ENCODE peak calls at places on chromosome 15, in eight cellular contexts. I, Y, V, F, Q, X, B and W are unnamed samples.

GRCh38 chr15:45703670-45704328 is 69.0 kb downstream of the SQOR start:
- DNase-seq in I (no peak), Y (no peak), V (no peak), F (no peak), Q (peak), X (peak), B (no peak), W (no peak)

GRCh38 chr15:66405007-66405406 is 18.3 kb downstream of the MAP2K1 start:
- DNase-seq in I (no peak), Y (no peak), V (no peak), F (no peak), Q (no peak), X (no peak), B (peak), W (no peak)

GRCh38 chr15:81126887-81127286 is 7.2 kb upstream of the CFAP161 start:
- DNase-seq in I (no peak), Y (no peak), V (peak), F (no peak), Q (no peak), X (no peak), B (peak), W (no peak)

GRCh38 chr15:47708116-47708515 is 9.2 kb upstream of the SEMA6D start:
- DNase-seq in I (no peak), Y (no peak), V (no peak), F (no peak), Q (no peak), X (no peak), B (no peak), W (no peak)

GRCh38 chr15:80003171-80003570 is 32.2 kb upstream of the BCL2A1 start:
- DNase-seq in I (no peak), Y (no peak), V (no peak), F (no peak), Q (no peak), X (peak), B (no peak), W (no peak)

GRCh38 chr15:75577401-75578205 is 1.5 kb downstream of the PTPN9 start:
- DNase-seq in I (no peak), Y (no peak), V (peak), F (peak), Q (peak), X (no peak), B (peak), W (no peak)

GRCh38 chr15:70079831-70080230 is 17.9 kb downstream of the TLE3 start:
- DNase-seq in I (no peak), Y (no peak), V (no peak), F (no peak), Q (no peak), X (no peak), B (no peak), W (no peak)

GRCh38 chr15:42444415-42445063 is 46.4 kb downstream of the ZNF106 start:
- DNase-seq in I (no peak), Y (no peak), V (no peak), F (no peak), Q (peak), X (peak), B (no peak), W (peak)

GRCh38 chr15:40792394-40792793 is 14.5 kb upstream of the ZFYVE19 start:
- DNase-seq in I (no peak), Y (no peak), V (no peak), F (no peak), Q (no peak), X (no peak), B (no peak), W (no peak)

GRCh38 chr15:76376029-76376428 is 39.5 kb downstream of the ISL2 start:
- DNase-seq in I (no peak), Y (no peak), V (no peak), F (no peak), Q (no peak), X (peak), B (no peak), W (no peak)

GRCh38 chr15:50236433-50236832 is 29.1 kb downstream of the HDC start:
- DNase-seq in I (no peak), Y (no peak), V (no peak), F (no peak), Q (no peak), X (no peak), B (no peak), W (no peak)

GRCh38 chr15:70293606-70294470 is 196.1 kb upstream of the TLE3 start:
- DNase-seq in I (no peak), Y (no peak), V (no peak), F (no peak), Q (no peak), X (no peak), B (no peak), W (no peak)

GRCh38 chr15:95439812-95440380 is 890.6 kb upstream of the NR2F2 start:
- DNase-seq in I (no peak), Y (no peak), V (peak), F (no peak), Q (no peak), X (no peak), B (no peak), W (no peak)

GRCh38 chr15:74179983-74180688 is 6.6 kb downstream of the ISLR start:
- DNase-seq in I (peak), Y (no peak), V (no peak), F (no peak), Q (peak), X (no peak), B (peak), W (peak)
- TF ChIP-seq CTCF in I (no peak), Y (no peak), V (no peak), F (no peak), Q (no peak), X (peak), B (peak), W (peak)

GRCh38 chr15:101013769-101014223 is 94.6 kb downstream of the LRRK1 start:
- DNase-seq in I (no peak), Y (no peak), V (no peak), F (no peak), Q (no peak), X (peak), B (no peak), W (no peak)

GRCh38 chr15:101016581-101016980 is 97.4 kb downstream of the LRRK1 start:
- DNase-seq in I (no peak), Y (no peak), V (no peak), F (no peak), Q (no peak), X (peak), B (no peak), W (no peak)

GRCh38 chr15:101014276-101014675 is 95.1 kb downstream of the LRRK1 start:
- DNase-seq in I (no peak), Y (no peak), V (no peak), F (no peak), Q (no peak), X (peak), B (no peak), W (no peak)

GRCh38 chr15:101017041-101017754 is 98.0 kb downstream of the LRRK1 start:
- DNase-seq in I (no peak), Y (no peak), V (no peak), F (no peak), Q (no peak), X (peak), B (no peak), W (no peak)

GRCh38 chr15:101014921-101015841 is 96.0 kb downstream of the LRRK1 start:
- DNase-seq in I (peak), Y (peak), V (peak), F (peak), Q (peak), X (peak), B (peak), W (peak)
- TF ChIP-seq CTCF in I (peak), Y (peak), V (peak), F (peak), Q (peak), X (peak), B (peak), W (peak)

DNA sequence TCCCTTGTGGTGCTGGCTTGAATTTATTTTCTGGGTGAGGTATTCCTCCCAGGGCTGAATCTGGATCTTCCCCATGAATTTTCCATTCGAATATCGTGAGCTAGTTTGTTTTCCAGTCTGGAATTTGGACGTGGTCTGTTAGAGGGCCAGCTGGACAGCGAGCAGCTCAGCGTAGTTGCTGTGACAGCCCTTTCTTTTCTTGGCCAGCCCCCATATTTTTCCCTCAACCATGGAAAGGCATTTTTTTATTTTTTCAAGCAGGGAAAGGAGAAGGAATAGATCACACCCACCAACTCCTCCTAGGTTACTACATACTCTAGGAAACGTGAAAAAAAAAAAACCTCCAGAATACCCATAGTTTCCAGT is 152.0 kb downstream of the KLHL25 start:
- DNase-seq in I (no peak), Y (no peak), V (peak), F (no peak), Q (peak), X (no peak), B (peak), W (no peak)
- TF ChIP-seq CTCF in I (no peak), Y (no peak), V (no peak), F (no peak), Q (no peak), X (no peak), B (no peak), W (no peak)

GRCh38 chr15:67573194-67573593 is 30.7 kb downstream of the MAP2K5 start:
- DNase-seq in I (no peak), Y (no peak), V (no peak), F (no peak), Q (no peak), X (no peak), B (no peak), W (no peak)

GRCh38 chr15:67569668-67570067 is 27.2 kb downstream of the MAP2K5 start:
- DNase-seq in I (no peak), Y (no peak), V (no peak), F (no peak), Q (no peak), X (no peak), B (no peak), W (no peak)

GRCh38 chr15:67570875-67571642 is 28.6 kb downstream of the MAP2K5 start:
- DNase-seq in I (no peak), Y (no peak), V (no peak), F (no peak), Q (no peak), X (no peak), B (no peak), W (no peak)

GRCh38 chr15:67574981-67575632 is 32.6 kb downstream of the MAP2K5 start:
- DNase-seq in I (no peak), Y (no peak), V (no peak), F (no peak), Q (no peak), X (no peak), B (no peak), W (no peak)

DNA sequence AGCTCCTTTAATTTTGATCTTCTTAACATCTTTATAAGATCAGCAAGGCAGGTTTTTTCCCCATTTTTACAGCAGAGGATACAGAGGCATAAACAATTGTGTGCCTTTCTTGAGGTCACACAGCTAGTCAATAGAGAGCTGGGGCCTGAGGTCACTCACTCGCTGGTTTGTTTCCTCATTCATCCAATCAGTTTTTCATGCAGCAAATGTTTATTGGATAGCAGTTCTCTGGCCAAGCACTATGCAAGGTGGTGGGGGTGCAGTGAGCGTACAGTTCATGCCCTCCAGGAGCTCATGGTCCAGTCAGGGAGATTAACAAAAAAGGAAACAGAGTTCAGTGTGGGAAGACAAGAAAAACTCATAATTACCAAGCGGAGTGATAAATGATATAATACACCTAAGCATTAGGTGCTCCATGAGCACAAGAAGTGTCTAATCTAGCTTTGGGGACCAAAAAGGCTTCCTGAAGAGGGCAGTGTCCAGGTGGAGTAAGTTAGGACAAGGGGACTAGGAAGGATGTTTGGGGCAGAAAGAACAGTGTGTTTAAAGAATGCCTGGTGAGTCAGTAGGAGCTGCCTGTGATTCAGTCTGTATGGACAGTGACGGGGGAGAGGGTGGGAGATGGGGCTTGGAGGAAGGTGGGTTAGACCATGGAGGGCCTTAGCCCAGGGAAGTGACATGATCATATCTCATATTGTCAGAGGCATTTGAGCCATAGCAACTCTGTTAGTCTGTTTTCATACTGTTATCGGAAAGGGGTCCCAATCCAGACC is 29.3 kb downstream of the MAP2K5 start:
- DNase-seq in I (no peak), Y (no peak), V (no peak), F (no peak), Q (peak), X (no peak), B (no peak), W (no peak)
- TF ChIP-seq CTCF in I (peak), Y (no peak), V (no peak), F (no peak), Q (no peak), X (no peak), B (no peak), W (no peak)

GRCh38 chr15:99474981-99475753 is 90.6 kb upstream of the MEF2A start:
- DNase-seq in I (no peak), Y (no peak), V (peak), F (no peak), Q (no peak), X (no peak), B (no peak), W (no peak)
- TF ChIP-seq CTCF in I (no peak), Y (no peak), V (no peak), F (no peak), Q (no peak), X (no peak), B (no peak), W (no peak)

DNA sequence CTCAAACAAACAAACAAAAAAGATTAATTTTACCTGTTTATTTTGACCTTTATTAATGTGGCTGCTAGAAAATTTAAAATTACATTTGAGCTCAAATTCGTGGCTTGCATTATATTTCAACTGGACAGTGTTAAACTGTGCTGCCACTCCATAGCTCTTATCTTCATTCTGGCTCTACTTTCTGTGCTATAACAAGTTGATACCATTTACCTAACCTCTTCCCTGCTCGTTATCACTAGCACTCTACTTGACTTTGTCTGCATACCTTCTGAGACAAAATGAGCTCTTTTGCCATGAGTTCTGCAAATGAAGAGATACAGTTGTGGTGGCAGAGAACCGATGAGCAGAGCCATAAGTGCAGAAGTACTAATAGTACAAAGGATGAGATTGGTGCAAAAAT is 26.4 kb downstream of the MINDY2 start:
- DNase-seq in I (no peak), Y (no peak), V (no peak), F (no peak), Q (no peak), X (no peak), B (no peak), W (no peak)
- TF ChIP-seq CTCF in I (no peak), Y (no peak), V (no peak), F (no peak), Q (no peak), X (no peak), B (no peak), W (no peak)

GRCh38 chr15:78565951-78566774 is 843 bp downstream of the CHRNA5 start:
- DNase-seq in I (no peak), Y (no peak), V (peak), F (peak), Q (peak), X (peak), B (peak), W (peak)

GRCh38 chr15:78574944-78575343 is 9.6 kb downstream of the CHRNA5 start:
- DNase-seq in I (no peak), Y (no peak), V (no peak), F (no peak), Q (no peak), X (no peak), B (no peak), W (no peak)

GRCh38 chr15:78571382-78571781 is 6.1 kb downstream of the CHRNA5 start:
- DNase-seq in I (no peak), Y (no peak), V (no peak), F (no peak), Q (no peak), X (no peak), B (no peak), W (no peak)

GRCh38 chr15:78567541-78567940 is 2.2 kb downstream of the CHRNA5 start:
- DNase-seq in I (no peak), Y (no peak), V (no peak), F (no peak), Q (no peak), X (no peak), B (no peak), W (no peak)

GRCh38 chr15:78570710-78571109 is 5.4 kb downstream of the CHRNA5 start:
- DNase-seq in I (no peak), Y (no peak), V (no peak), F (no peak), Q (no peak), X (no peak), B (no peak), W (no peak)
- TF ChIP-seq CTCF in I (no peak), Y (peak), V (no peak), F (no peak), Q (no peak), X (peak), B (no peak), W (no peak)

DNA sequence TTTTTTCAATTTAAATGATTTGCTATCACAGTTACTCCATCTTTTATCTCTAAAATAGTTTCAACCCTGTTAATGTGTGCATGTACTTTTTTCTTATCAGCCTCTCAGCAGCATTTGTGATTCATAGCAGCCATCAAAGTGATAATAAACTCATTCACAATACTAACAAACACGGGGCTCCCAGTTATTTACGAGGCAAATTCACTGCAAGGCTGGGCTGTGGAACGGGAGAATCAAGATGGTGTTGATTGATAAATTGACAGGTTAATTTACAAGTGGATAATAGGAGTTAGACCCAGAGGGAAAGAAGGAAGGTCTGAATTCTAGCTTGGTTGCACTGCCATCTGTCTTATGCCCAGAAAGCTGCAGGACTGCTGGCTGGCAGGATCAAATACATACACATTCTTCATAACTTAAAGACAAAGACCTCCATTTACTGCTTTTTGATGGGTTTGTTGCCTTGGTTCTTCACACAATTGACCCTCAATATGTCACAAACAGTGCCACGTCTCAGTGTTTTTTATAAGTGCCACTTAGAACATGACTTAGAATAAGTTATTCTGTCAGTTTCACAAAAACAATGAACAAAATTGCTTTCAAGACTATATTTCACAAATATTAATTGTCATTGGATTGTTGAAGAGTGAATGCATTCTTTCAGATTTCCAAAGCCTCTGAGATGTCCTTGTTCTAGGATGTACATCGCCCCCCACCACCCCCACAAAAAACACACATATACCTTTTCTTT is 562.8 kb downstream of the NR2F2 start:
- DNase-seq in I (peak), Y (no peak), V (peak), F (peak), Q (peak), X (no peak), B (peak), W (peak)
- TF ChIP-seq CTCF in I (peak), Y (peak), V (peak), F (peak), Q (peak), X (peak), B (peak), W (peak)

DNA sequence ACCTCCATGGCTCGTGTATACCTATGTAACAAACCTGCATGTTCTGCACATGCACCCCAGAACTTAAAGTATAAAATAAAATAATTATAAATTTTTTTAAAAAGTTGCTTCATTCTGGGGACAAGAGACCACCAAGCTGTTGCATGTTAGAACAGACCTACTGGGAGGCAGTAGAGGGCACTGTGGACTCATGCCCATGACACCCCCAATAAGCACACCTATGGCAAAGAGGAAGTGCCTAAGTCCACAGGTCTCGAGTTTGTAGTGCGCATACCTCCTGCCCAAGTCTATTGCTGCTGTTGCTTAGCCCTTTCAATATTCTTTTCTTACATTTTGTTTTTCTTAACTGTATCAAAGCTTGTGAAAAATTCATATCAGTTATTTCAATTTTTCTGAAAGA is 267.9 kb upstream of the THBS1 start:
- DNase-seq in I (no peak), Y (no peak), V (no peak), F (no peak), Q (no peak), X (no peak), B (peak), W (no peak)
- TF ChIP-seq CTCF in I (peak), Y (peak), V (no peak), F (no peak), Q (peak), X (peak), B (no peak), W (peak)

GRCh38 chr15:92968926-92969664 is 69.0 kb downstream of the CHD2 start:
- DNase-seq in I (no peak), Y (no peak), V (no peak), F (no peak), Q (no peak), X (no peak), B (no peak), W (no peak)
- TF ChIP-seq CTCF in I (peak), Y (no peak), V (no peak), F (no peak), Q (no peak), X (peak), B (peak), W (peak)